ENCODE peak calls at places on chromosomes 7 and 10, in eight cellular contexts. One of them, this sample, is unnamed.

GRCh38 chr7:68917041-68917651 is 681.1 kb upstream of the AUTS2 start:
- DNase-seq in prostate gland: no peak
- DNase-seq in astrocyte of the cerebellum: no peak
- DNase-seq in GM13977: no peak
- DNase-seq in lower lobe of right lung: no peak
- DNase-seq in mesothelial cell of epicardium: no peak
- DNase-seq in SK-N-SH: no peak
- DNase-seq in choroid plexus epithelial cell: no peak
- DNase-seq in this sample: no peak

GRCh38 chr10:91146146-91146545 is 74.3 kb upstream of the PCGF5 start:
- DNase-seq in prostate gland: no peak
- DNase-seq in choroid plexus epithelial cell: no peak
- DNase-seq in lower lobe of right lung: no peak
- DNase-seq in astrocyte of the cerebellum: no peak
- DNase-seq in GM13977: no peak
- DNase-seq in SK-N-SH: no peak
- DNase-seq in mesothelial cell of epicardium: no peak
- DNase-seq in this sample: no peak

GRCh38 chr10:43857206-43857952 is 208.7 kb upstream of the ZNF32 start:
- DNase-seq in mesothelial cell of epicardium: no peak
- DNase-seq in prostate gland: no peak
- DNase-seq in SK-N-SH: peak
- DNase-seq in lower lobe of right lung: no peak
- DNase-seq in astrocyte of the cerebellum: peak
- DNase-seq in choroid plexus epithelial cell: peak
- DNase-seq in GM13977: no peak
- DNase-seq in this sample: no peak

GRCh38 chr10:110781139-110781538 is 90.6 kb upstream of the PDCD4 start:
- DNase-seq in choroid plexus epithelial cell: no peak
- DNase-seq in lower lobe of right lung: no peak
- DNase-seq in astrocyte of the cerebellum: no peak
- DNase-seq in mesothelial cell of epicardium: no peak
- DNase-seq in SK-N-SH: peak
- DNase-seq in GM13977: no peak
- DNase-seq in prostate gland: no peak
- DNase-seq in this sample: no peak

GRCh38 chr7:130721486-130722277 is 12.3 kb downstream of the KLF14 start:
- DNase-seq in SK-N-SH: peak
- DNase-seq in prostate gland: peak
- DNase-seq in choroid plexus epithelial cell: peak
- DNase-seq in astrocyte of the cerebellum: peak
- DNase-seq in GM13977: no peak
- DNase-seq in lower lobe of right lung: peak
- DNase-seq in mesothelial cell of epicardium: peak
- DNase-seq in this sample: peak

GRCh38 chr7:84801396-84801795 is 385.5 kb downstream of the SEMA3D start:
- DNase-seq in prostate gland: no peak
- DNase-seq in choroid plexus epithelial cell: peak
- DNase-seq in GM13977: no peak
- DNase-seq in SK-N-SH: no peak
- DNase-seq in mesothelial cell of epicardium: no peak
- DNase-seq in lower lobe of right lung: no peak
- DNase-seq in astrocyte of the cerebellum: no peak
- DNase-seq in this sample: no peak

GRCh38 chr7:38398725-38399321 is 125.4 kb upstream of the TARP start:
- DNase-seq in mesothelial cell of epicardium: peak
- DNase-seq in GM13977: peak
- DNase-seq in prostate gland: peak
- DNase-seq in astrocyte of the cerebellum: peak
- DNase-seq in choroid plexus epithelial cell: peak
- DNase-seq in lower lobe of right lung: peak
- DNase-seq in SK-N-SH: peak
- DNase-seq in this sample: peak

GRCh38 chr7:125253454-125254182 is 324.0 kb upstream of the POT1 start:
- DNase-seq in SK-N-SH: no peak
- DNase-seq in GM13977: no peak
- DNase-seq in mesothelial cell of epicardium: no peak
- DNase-seq in prostate gland: no peak
- DNase-seq in lower lobe of right lung: no peak
- DNase-seq in astrocyte of the cerebellum: no peak
- DNase-seq in choroid plexus epithelial cell: peak
- DNase-seq in this sample: no peak

GRCh38 chr10:21482821-21483220 is 42.7 kb downstream of the SKIDA1 start:
- DNase-seq in SK-N-SH: no peak
- DNase-seq in lower lobe of right lung: no peak
- DNase-seq in astrocyte of the cerebellum: no peak
- DNase-seq in choroid plexus epithelial cell: no peak
- DNase-seq in mesothelial cell of epicardium: no peak
- DNase-seq in prostate gland: no peak
- DNase-seq in GM13977: no peak
- DNase-seq in this sample: no peak

GRCh38 chr10:35911233-35911632 is 269.1 kb upstream of the FZD8 start:
- DNase-seq in prostate gland: no peak
- DNase-seq in SK-N-SH: no peak
- DNase-seq in lower lobe of right lung: no peak
- DNase-seq in choroid plexus epithelial cell: no peak
- DNase-seq in GM13977: no peak
- DNase-seq in mesothelial cell of epicardium: no peak
- DNase-seq in astrocyte of the cerebellum: no peak
- DNase-seq in this sample: no peak

GRCh38 chr10:91415816-91416215 is 5.7 kb downstream of the HECTD2 start:
- DNase-seq in astrocyte of the cerebellum: peak
- DNase-seq in SK-N-SH: no peak
- DNase-seq in mesothelial cell of epicardium: no peak
- DNase-seq in prostate gland: no peak
- DNase-seq in GM13977: no peak
- DNase-seq in lower lobe of right lung: no peak
- DNase-seq in choroid plexus epithelial cell: peak
- DNase-seq in this sample: no peak

GRCh38 chr10:132298038-132298935 is 9.5 kb downstream of the STK32C start:
- DNase-seq in SK-N-SH: no peak
- DNase-seq in lower lobe of right lung: peak
- DNase-seq in choroid plexus epithelial cell: no peak
- DNase-seq in GM13977: no peak
- DNase-seq in astrocyte of the cerebellum: no peak
- DNase-seq in mesothelial cell of epicardium: no peak
- DNase-seq in prostate gland: no peak
- DNase-seq in this sample: no peak

GRCh38 chr10:74453151-74453550 is 302.1 kb downstream of the ADK start:
- DNase-seq in lower lobe of right lung: no peak
- DNase-seq in astrocyte of the cerebellum: no peak
- DNase-seq in SK-N-SH: no peak
- DNase-seq in choroid plexus epithelial cell: no peak
- DNase-seq in prostate gland: no peak
- DNase-seq in GM13977: no peak
- DNase-seq in mesothelial cell of epicardium: no peak
- DNase-seq in this sample: no peak

GRCh38 chr7:50497968-50498367 is 47.8 kb upstream of the FIGNL1 start:
- DNase-seq in prostate gland: no peak
- DNase-seq in mesothelial cell of epicardium: no peak
- DNase-seq in SK-N-SH: peak
- DNase-seq in lower lobe of right lung: no peak
- DNase-seq in GM13977: no peak
- DNase-seq in choroid plexus epithelial cell: peak
- DNase-seq in astrocyte of the cerebellum: no peak
- DNase-seq in this sample: no peak

GRCh38 chr7:19113855-19114590 is 3.4 kb downstream of the TWIST1 start:
- DNase-seq in lower lobe of right lung: no peak
- DNase-seq in mesothelial cell of epicardium: no peak
- DNase-seq in astrocyte of the cerebellum: no peak
- DNase-seq in SK-N-SH: peak
- DNase-seq in prostate gland: no peak
- DNase-seq in choroid plexus epithelial cell: peak
- DNase-seq in GM13977: no peak
- DNase-seq in this sample: no peak

GRCh38 chr10:129758591-129759021 is 205.5 kb downstream of the EBF3 start:
- DNase-seq in astrocyte of the cerebellum: no peak
- DNase-seq in lower lobe of right lung: peak
- DNase-seq in mesothelial cell of epicardium: peak
- DNase-seq in prostate gland: peak
- DNase-seq in SK-N-SH: no peak
- DNase-seq in GM13977: no peak
- DNase-seq in choroid plexus epithelial cell: no peak
- DNase-seq in this sample: no peak

GRCh38 chr10:21372651-21373410 is 152.7 kb downstream of the SKIDA1 start:
- DNase-seq in astrocyte of the cerebellum: peak
- DNase-seq in prostate gland: peak
- DNase-seq in mesothelial cell of epicardium: no peak
- DNase-seq in lower lobe of right lung: peak
- DNase-seq in choroid plexus epithelial cell: peak
- DNase-seq in SK-N-SH: peak
- DNase-seq in GM13977: peak
- DNase-seq in this sample: no peak

GRCh38 chr7:24979470-24979862 is 512 bp downstream of the OSBPL3 start:
- DNase-seq in mesothelial cell of epicardium: peak
- DNase-seq in SK-N-SH: peak
- DNase-seq in GM13977: peak
- DNase-seq in prostate gland: peak
- DNase-seq in lower lobe of right lung: peak
- DNase-seq in choroid plexus epithelial cell: peak
- DNase-seq in astrocyte of the cerebellum: no peak
- DNase-seq in this sample: peak

GRCh38 chr10:18875480-18875879 is 173.1 kb upstream of the MALRD1 start:
- DNase-seq in SK-N-SH: no peak
- DNase-seq in GM13977: no peak
- DNase-seq in choroid plexus epithelial cell: no peak
- DNase-seq in astrocyte of the cerebellum: no peak
- DNase-seq in prostate gland: no peak
- DNase-seq in lower lobe of right lung: no peak
- DNase-seq in mesothelial cell of epicardium: no peak
- DNase-seq in this sample: no peak

GRCh38 chr10:65548046-65548445 is 1377.8 kb upstream of the LRRTM3 start:
- DNase-seq in choroid plexus epithelial cell: no peak
- DNase-seq in astrocyte of the cerebellum: no peak
- DNase-seq in prostate gland: no peak
- DNase-seq in SK-N-SH: no peak
- DNase-seq in GM13977: no peak
- DNase-seq in mesothelial cell of epicardium: no peak
- DNase-seq in lower lobe of right lung: no peak
- DNase-seq in this sample: no peak

GRCh38 chr10:65544756-65545155 is 1381.1 kb upstream of the LRRTM3 start:
- DNase-seq in lower lobe of right lung: no peak
- DNase-seq in choroid plexus epithelial cell: no peak
- DNase-seq in astrocyte of the cerebellum: no peak
- DNase-seq in mesothelial cell of epicardium: no peak
- DNase-seq in prostate gland: no peak
- DNase-seq in GM13977: no peak
- DNase-seq in SK-N-SH: no peak
- DNase-seq in this sample: no peak
- TF ChIP-seq CTCF in lower lobe of right lung: no peak
- TF ChIP-seq CTCF in choroid plexus epithelial cell: no peak
- TF ChIP-seq CTCF in astrocyte of the cerebellum: no peak
- TF ChIP-seq CTCF in mesothelial cell of epicardium: no peak
- TF ChIP-seq CTCF in prostate gland: no peak
- TF ChIP-seq CTCF in GM13977: no peak
- TF ChIP-seq CTCF in SK-N-SH: no peak
- TF ChIP-seq CTCF in this sample: no peak

GRCh38 chr7:27083646-27084045 is 12.2 kb downstream of the HOXA1 start:
- DNase-seq in GM13977: no peak
- DNase-seq in choroid plexus epithelial cell: no peak
- DNase-seq in SK-N-SH: no peak
- DNase-seq in mesothelial cell of epicardium: no peak
- DNase-seq in lower lobe of right lung: no peak
- DNase-seq in prostate gland: no peak
- DNase-seq in astrocyte of the cerebellum: no peak
- DNase-seq in this sample: no peak
- TF ChIP-seq CTCF in GM13977: no peak
- TF ChIP-seq CTCF in choroid plexus epithelial cell: no peak
- TF ChIP-seq CTCF in SK-N-SH: no peak
- TF ChIP-seq CTCF in mesothelial cell of epicardium: no peak
- TF ChIP-seq CTCF in lower lobe of right lung: no peak
- TF ChIP-seq CTCF in prostate gland: no peak
- TF ChIP-seq CTCF in astrocyte of the cerebellum: no peak
- TF ChIP-seq CTCF in this sample: no peak

DNA sequence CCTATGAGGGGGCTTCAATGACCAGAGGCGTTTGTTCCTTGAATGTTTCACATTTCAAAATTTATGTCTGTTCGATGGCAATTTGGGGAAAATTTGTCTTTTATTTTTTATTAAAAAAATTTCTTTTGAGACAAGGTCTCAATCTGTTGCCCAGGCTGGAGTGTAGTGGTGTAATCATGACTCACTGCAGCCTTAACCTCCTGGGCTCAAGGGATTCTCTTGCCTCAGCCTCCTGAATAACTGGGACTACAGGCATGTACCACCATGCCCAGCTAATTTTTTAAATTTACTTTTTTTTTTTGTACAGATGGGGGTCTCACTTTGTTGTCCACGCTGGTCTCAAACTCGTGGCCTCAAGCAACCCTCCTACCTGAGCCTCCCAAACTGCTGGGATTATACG is 39.7 kb downstream of the OTUD1 start:
- DNase-seq in mesothelial cell of epicardium: no peak
- DNase-seq in SK-N-SH: no peak
- DNase-seq in GM13977: no peak
- DNase-seq in astrocyte of the cerebellum: no peak
- DNase-seq in prostate gland: no peak
- DNase-seq in lower lobe of right lung: no peak
- DNase-seq in choroid plexus epithelial cell: peak
- DNase-seq in this sample: no peak
- TF ChIP-seq CTCF in mesothelial cell of epicardium: no peak
- TF ChIP-seq CTCF in SK-N-SH: no peak
- TF ChIP-seq CTCF in GM13977: no peak
- TF ChIP-seq CTCF in astrocyte of the cerebellum: no peak
- TF ChIP-seq CTCF in prostate gland: no peak
- TF ChIP-seq CTCF in lower lobe of right lung: no peak
- TF ChIP-seq CTCF in choroid plexus epithelial cell: no peak
- TF ChIP-seq CTCF in this sample: no peak

GRCh38 chr10:113450046-113450445 is 102.8 kb upstream of the HABP2 start:
- DNase-seq in choroid plexus epithelial cell: no peak
- DNase-seq in GM13977: no peak
- DNase-seq in astrocyte of the cerebellum: no peak
- DNase-seq in lower lobe of right lung: no peak
- DNase-seq in prostate gland: no peak
- DNase-seq in SK-N-SH: no peak
- DNase-seq in mesothelial cell of epicardium: no peak
- DNase-seq in this sample: no peak
- TF ChIP-seq CTCF in choroid plexus epithelial cell: no peak
- TF ChIP-seq CTCF in GM13977: no peak
- TF ChIP-seq CTCF in astrocyte of the cerebellum: no peak
- TF ChIP-seq CTCF in lower lobe of right lung: no peak
- TF ChIP-seq CTCF in prostate gland: no peak
- TF ChIP-seq CTCF in SK-N-SH: no peak
- TF ChIP-seq CTCF in mesothelial cell of epicardium: no peak
- TF ChIP-seq CTCF in this sample: no peak

DNA sequence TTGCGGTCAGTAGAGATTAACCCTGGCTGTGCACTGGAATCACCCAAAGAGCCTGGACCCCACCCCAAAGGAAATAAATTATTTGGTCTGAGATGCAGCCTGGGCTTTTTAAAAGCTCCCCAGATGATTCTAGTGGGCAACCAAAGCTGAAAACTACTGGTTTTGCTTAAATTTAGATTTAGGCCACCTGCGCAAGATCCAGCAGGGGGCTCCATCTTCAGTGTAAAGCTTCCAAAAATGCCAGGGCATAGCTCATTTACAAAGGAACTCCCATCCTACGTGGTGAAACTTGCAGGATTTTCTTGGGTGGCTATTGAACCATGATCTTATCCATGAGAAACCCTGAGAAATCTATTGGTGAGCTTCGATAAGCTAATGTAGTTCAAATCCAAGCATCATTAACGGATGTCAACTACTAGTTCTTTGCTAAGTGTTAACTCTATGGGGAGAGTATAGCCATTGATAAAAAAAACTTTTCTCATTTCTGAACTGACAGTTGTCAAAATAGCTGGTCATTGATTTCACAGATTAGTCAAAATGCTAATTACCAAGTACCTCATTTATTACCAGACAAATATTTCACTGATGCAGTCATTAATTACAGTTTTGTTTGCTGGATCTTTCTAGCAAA is 315.3 kb downstream of the LHFPL3 start:
- DNase-seq in astrocyte of the cerebellum: no peak
- DNase-seq in lower lobe of right lung: no peak
- DNase-seq in mesothelial cell of epicardium: no peak
- DNase-seq in prostate gland: no peak
- DNase-seq in GM13977: peak
- DNase-seq in choroid plexus epithelial cell: peak
- DNase-seq in SK-N-SH: peak
- DNase-seq in this sample: no peak
- TF ChIP-seq CTCF in astrocyte of the cerebellum: peak
- TF ChIP-seq CTCF in lower lobe of right lung: no peak
- TF ChIP-seq CTCF in mesothelial cell of epicardium: peak
- TF ChIP-seq CTCF in prostate gland: peak
- TF ChIP-seq CTCF in GM13977: peak
- TF ChIP-seq CTCF in choroid plexus epithelial cell: peak
- TF ChIP-seq CTCF in SK-N-SH: peak
- TF ChIP-seq CTCF in this sample: peak